ENCODE peak calls at places on chromosomes 4 and X, in four cellular contexts. One of them, this sample, is unnamed.

GRCh38 chrX:22246620-22247019 is 26.1 kb upstream of the CBLL2 start:
- DNase-seq in psoas muscle: no peak
- DNase-seq in left lung: no peak
- DNase-seq in progenitor cell of endocrine pancreas: no peak
- DNase-seq in this sample: no peak

GRCh38 chr4:61493041-61493440 is 292.9 kb downstream of the ADGRL3 start:
- DNase-seq in psoas muscle: no peak
- DNase-seq in left lung: no peak
- DNase-seq in progenitor cell of endocrine pancreas: no peak
- DNase-seq in this sample: no peak

GRCh38 chr4:21885241-21885640 is 63.3 kb downstream of the KCNIP4 start:
- DNase-seq in psoas muscle: no peak
- DNase-seq in left lung: no peak
- DNase-seq in progenitor cell of endocrine pancreas: no peak
- DNase-seq in this sample: no peak

GRCh38 chrX:40468033-40468979 is 112.5 kb upstream of the ATP6AP2 start:
- DNase-seq in psoas muscle: no peak
- DNase-seq in left lung: peak
- DNase-seq in progenitor cell of endocrine pancreas: no peak
- DNase-seq in this sample: peak

GRCh38 chrX:66008403-66008970 is 31.4 kb downstream of the VSIG4 start:
- DNase-seq in psoas muscle: no peak
- DNase-seq in left lung: no peak
- DNase-seq in progenitor cell of endocrine pancreas: no peak
- DNase-seq in this sample: no peak

GRCh38 chrX:105698386-105698785 is 124.0 kb upstream of the NRK start:
- DNase-seq in psoas muscle: no peak
- DNase-seq in left lung: no peak
- DNase-seq in progenitor cell of endocrine pancreas: no peak
- DNase-seq in this sample: no peak

GRCh38 chrX:68049466-68049865 is 383.8 kb downstream of the OPHN1 start:
- DNase-seq in psoas muscle: no peak
- DNase-seq in left lung: no peak
- DNase-seq in progenitor cell of endocrine pancreas: no peak
- DNase-seq in this sample: no peak

GRCh38 chr4:110619401-110620247 is 3.3 kb downstream of the PITX2 start:
- DNase-seq in psoas muscle: no peak
- DNase-seq in left lung: no peak
- DNase-seq in progenitor cell of endocrine pancreas: no peak
- DNase-seq in this sample: no peak

GRCh38 chrX:36035550-36035949 is 116.0 kb downstream of the CFAP47 start:
- DNase-seq in psoas muscle: no peak
- DNase-seq in left lung: no peak
- DNase-seq in progenitor cell of endocrine pancreas: no peak
- DNase-seq in this sample: no peak

GRCh38 chr4:68288046-68288740 is 42.7 kb upstream of the TMPRSS11B start:
- DNase-seq in psoas muscle: no peak
- DNase-seq in left lung: no peak
- DNase-seq in progenitor cell of endocrine pancreas: no peak
- DNase-seq in this sample: no peak

GRCh38 chr4:1870578-1871443 is at the start of gene NSD2:
- DNase-seq in psoas muscle: peak
- DNase-seq in left lung: peak
- DNase-seq in progenitor cell of endocrine pancreas: peak
- DNase-seq in this sample: peak

GRCh38 chrX:9340619-9341304 is 124.1 kb upstream of the TBL1X start:
- DNase-seq in psoas muscle: peak
- DNase-seq in left lung: peak
- DNase-seq in progenitor cell of endocrine pancreas: no peak
- DNase-seq in this sample: no peak

GRCh38 chrX:153609917-153610833 is 11.2 kb upstream of the CCNQ start:
- DNase-seq in psoas muscle: peak
- DNase-seq in left lung: no peak
- DNase-seq in progenitor cell of endocrine pancreas: peak
- DNase-seq in this sample: peak